ENCODE peak calls at places on chromosomes 2 and 18, in eight cellular contexts. One of them, this sample, is unnamed.

GRCh38 chr18:51110073-51110797 is 80.2 kb downstream of the SMAD4 start:
- DNase-seq in A549: peak
- DNase-seq in MCF 10A: peak
- DNase-seq in right atrium auricular region: peak
- DNase-seq in cardiac muscle cell: peak
- DNase-seq in endothelial cell: peak
- DNase-seq in psoas muscle: peak
- DNase-seq in astrocyte: no peak
- DNase-seq in this sample: peak

GRCh38 chr2:201972621-201973255 is 60.9 kb upstream of the FZD7 start:
- DNase-seq in MCF 10A: no peak
- DNase-seq in astrocyte: no peak
- DNase-seq in endothelial cell: no peak
- DNase-seq in right atrium auricular region: no peak
- DNase-seq in cardiac muscle cell: no peak
- DNase-seq in psoas muscle: no peak
- DNase-seq in A549: no peak
- DNase-seq in this sample: no peak

GRCh38 chr2:71244302-71244660 is 17.4 kb upstream of the PAIP2B start:
- DNase-seq in endothelial cell: no peak
- DNase-seq in MCF 10A: no peak
- DNase-seq in cardiac muscle cell: no peak
- DNase-seq in psoas muscle: no peak
- DNase-seq in right atrium auricular region: no peak
- DNase-seq in A549: no peak
- DNase-seq in astrocyte: no peak
- DNase-seq in this sample: no peak

GRCh38 chr18:23244431-23244830 is 109.1 kb downstream of the CABLES1 start:
- DNase-seq in cardiac muscle cell: no peak
- DNase-seq in A549: no peak
- DNase-seq in right atrium auricular region: no peak
- DNase-seq in endothelial cell: no peak
- DNase-seq in astrocyte: no peak
- DNase-seq in MCF 10A: no peak
- DNase-seq in psoas muscle: no peak
- DNase-seq in this sample: no peak

GRCh38 chr2:98896416-98896815 is 39.6 kb downstream of the CRACDL start:
- DNase-seq in astrocyte: no peak
- DNase-seq in endothelial cell: no peak
- DNase-seq in cardiac muscle cell: no peak
- DNase-seq in MCF 10A: no peak
- DNase-seq in A549: no peak
- DNase-seq in psoas muscle: no peak
- DNase-seq in right atrium auricular region: peak
- DNase-seq in this sample: no peak

GRCh38 chr2:28327963-28328922 is 64.4 kb upstream of the FOSL2 start:
- DNase-seq in endothelial cell: no peak
- DNase-seq in cardiac muscle cell: no peak
- DNase-seq in MCF 10A: no peak
- DNase-seq in psoas muscle: no peak
- DNase-seq in astrocyte: peak
- DNase-seq in right atrium auricular region: no peak
- DNase-seq in A549: no peak
- DNase-seq in this sample: no peak

GRCh38 chr2:46276652-46277051 is 20.6 kb upstream of the EPAS1 start:
- DNase-seq in A549: peak
- DNase-seq in astrocyte: peak
- DNase-seq in right atrium auricular region: no peak
- DNase-seq in psoas muscle: no peak
- DNase-seq in endothelial cell: no peak
- DNase-seq in MCF 10A: peak
- DNase-seq in cardiac muscle cell: no peak
- DNase-seq in this sample: no peak

GRCh38 chr2:51120754-51121280 is 88.9 kb upstream of the NRXN1 start:
- DNase-seq in right atrium auricular region: no peak
- DNase-seq in cardiac muscle cell: no peak
- DNase-seq in astrocyte: peak
- DNase-seq in endothelial cell: no peak
- DNase-seq in A549: no peak
- DNase-seq in psoas muscle: no peak
- DNase-seq in MCF 10A: no peak
- DNase-seq in this sample: no peak

GRCh38 chr2:219628235-219628985 is 980 bp downstream of the SLC4A3 start:
- DNase-seq in cardiac muscle cell: no peak
- DNase-seq in endothelial cell: no peak
- DNase-seq in A549: no peak
- DNase-seq in right atrium auricular region: no peak
- DNase-seq in MCF 10A: no peak
- DNase-seq in psoas muscle: no peak
- DNase-seq in astrocyte: no peak
- DNase-seq in this sample: no peak

GRCh38 chr2:6930913-6931312 is 13.7 kb downstream of the RNF144A start:
- DNase-seq in cardiac muscle cell: no peak
- DNase-seq in MCF 10A: no peak
- DNase-seq in right atrium auricular region: no peak
- DNase-seq in astrocyte: no peak
- DNase-seq in psoas muscle: no peak
- DNase-seq in endothelial cell: no peak
- DNase-seq in A549: no peak
- DNase-seq in this sample: no peak

GRCh38 chr2:189109921-189110397 is 69.6 kb downstream of the COL5A2 start:
- DNase-seq in MCF 10A: no peak
- DNase-seq in A549: no peak
- DNase-seq in endothelial cell: no peak
- DNase-seq in cardiac muscle cell: no peak
- DNase-seq in right atrium auricular region: no peak
- DNase-seq in psoas muscle: no peak
- DNase-seq in astrocyte: peak
- DNase-seq in this sample: no peak
- TF ChIP-seq CTCF in MCF 10A: no peak
- TF ChIP-seq CTCF in A549: no peak
- TF ChIP-seq CTCF in endothelial cell: no peak
- TF ChIP-seq CTCF in cardiac muscle cell: no peak
- TF ChIP-seq CTCF in right atrium auricular region: no peak
- TF ChIP-seq CTCF in psoas muscle: no peak
- TF ChIP-seq CTCF in astrocyte: no peak
- TF ChIP-seq CTCF in this sample: no peak

GRCh38 chr2:211347328-211347727 is 790.9 kb downstream of the CPS1 start:
- DNase-seq in psoas muscle: no peak
- DNase-seq in MCF 10A: no peak
- DNase-seq in cardiac muscle cell: no peak
- DNase-seq in endothelial cell: no peak
- DNase-seq in right atrium auricular region: no peak
- DNase-seq in astrocyte: no peak
- DNase-seq in A549: peak
- DNase-seq in this sample: no peak

GRCh38 chr2:211349031-211349430 is 792.6 kb downstream of the CPS1 start:
- DNase-seq in endothelial cell: no peak
- DNase-seq in right atrium auricular region: no peak
- DNase-seq in astrocyte: no peak
- DNase-seq in psoas muscle: no peak
- DNase-seq in cardiac muscle cell: no peak
- DNase-seq in A549: no peak
- DNase-seq in MCF 10A: no peak
- DNase-seq in this sample: no peak

GRCh38 chr2:211344289-211344688 is 787.9 kb downstream of the CPS1 start:
- DNase-seq in right atrium auricular region: no peak
- DNase-seq in endothelial cell: no peak
- DNase-seq in A549: no peak
- DNase-seq in psoas muscle: no peak
- DNase-seq in MCF 10A: no peak
- DNase-seq in astrocyte: no peak
- DNase-seq in cardiac muscle cell: no peak
- DNase-seq in this sample: no peak
- TF ChIP-seq CTCF in right atrium auricular region: no peak
- TF ChIP-seq CTCF in endothelial cell: no peak
- TF ChIP-seq CTCF in A549: no peak
- TF ChIP-seq CTCF in psoas muscle: no peak
- TF ChIP-seq CTCF in MCF 10A: no peak
- TF ChIP-seq CTCF in astrocyte: no peak
- TF ChIP-seq CTCF in cardiac muscle cell: no peak
- TF ChIP-seq CTCF in this sample: no peak

GRCh38 chr2:101196220-101196661 is 45.1 kb upstream of the TBC1D8 start:
- DNase-seq in astrocyte: no peak
- DNase-seq in A549: no peak
- DNase-seq in endothelial cell: no peak
- DNase-seq in right atrium auricular region: no peak
- DNase-seq in psoas muscle: no peak
- DNase-seq in MCF 10A: no peak
- DNase-seq in cardiac muscle cell: no peak
- DNase-seq in this sample: no peak
- TF ChIP-seq CTCF in astrocyte: no peak
- TF ChIP-seq CTCF in A549: no peak
- TF ChIP-seq CTCF in endothelial cell: no peak
- TF ChIP-seq CTCF in right atrium auricular region: no peak
- TF ChIP-seq CTCF in psoas muscle: no peak
- TF ChIP-seq CTCF in MCF 10A: no peak
- TF ChIP-seq CTCF in cardiac muscle cell: no peak
- TF ChIP-seq CTCF in this sample: no peak

DNA sequence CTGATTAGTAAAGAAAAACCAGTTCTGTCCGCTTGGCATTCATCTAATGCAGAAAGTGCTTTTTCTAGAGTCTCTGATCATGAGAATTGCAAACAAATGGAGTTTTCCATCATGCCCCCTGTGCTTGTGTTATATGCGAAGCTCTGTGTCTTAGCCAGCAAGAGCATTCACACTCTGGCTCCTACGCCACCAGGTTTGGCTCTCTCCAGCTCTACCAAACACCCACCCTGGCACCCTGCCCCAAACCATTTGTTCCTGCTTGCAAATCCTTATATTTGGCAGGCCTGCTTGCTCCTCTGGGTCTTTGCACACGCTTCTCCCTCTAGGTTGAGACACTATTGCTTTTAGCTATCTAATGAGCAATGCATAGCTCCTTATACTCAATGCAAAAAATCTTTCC is 204.1 kb upstream of the CYRIA start:
- DNase-seq in cardiac muscle cell: no peak
- DNase-seq in MCF 10A: no peak
- DNase-seq in endothelial cell: no peak
- DNase-seq in astrocyte: no peak
- DNase-seq in A549: no peak
- DNase-seq in psoas muscle: no peak
- DNase-seq in right atrium auricular region: no peak
- DNase-seq in this sample: no peak
- TF ChIP-seq CTCF in cardiac muscle cell: no peak
- TF ChIP-seq CTCF in MCF 10A: no peak
- TF ChIP-seq CTCF in endothelial cell: no peak
- TF ChIP-seq CTCF in astrocyte: no peak
- TF ChIP-seq CTCF in A549: no peak
- TF ChIP-seq CTCF in psoas muscle: no peak
- TF ChIP-seq CTCF in right atrium auricular region: no peak
- TF ChIP-seq CTCF in this sample: no peak

GRCh38 chr2:217948341-217948791 is 54.4 kb downstream of the TNS1 start:
- DNase-seq in endothelial cell: no peak
- DNase-seq in A549: no peak
- DNase-seq in MCF 10A: no peak
- DNase-seq in psoas muscle: no peak
- DNase-seq in right atrium auricular region: no peak
- DNase-seq in astrocyte: no peak
- DNase-seq in cardiac muscle cell: no peak
- DNase-seq in this sample: no peak

GRCh38 chr2:217949448-217949847 is 53.3 kb downstream of the TNS1 start:
- DNase-seq in endothelial cell: no peak
- DNase-seq in MCF 10A: no peak
- DNase-seq in psoas muscle: no peak
- DNase-seq in right atrium auricular region: no peak
- DNase-seq in astrocyte: no peak
- DNase-seq in A549: no peak
- DNase-seq in cardiac muscle cell: no peak
- DNase-seq in this sample: no peak

GRCh38 chr2:217946071-217946470 is 56.7 kb downstream of the TNS1 start:
- DNase-seq in A549: no peak
- DNase-seq in astrocyte: no peak
- DNase-seq in endothelial cell: no peak
- DNase-seq in right atrium auricular region: no peak
- DNase-seq in MCF 10A: no peak
- DNase-seq in cardiac muscle cell: no peak
- DNase-seq in psoas muscle: no peak
- DNase-seq in this sample: no peak

GRCh38 chr2:217948897-217949296 is 53.9 kb downstream of the TNS1 start:
- DNase-seq in astrocyte: no peak
- DNase-seq in A549: no peak
- DNase-seq in cardiac muscle cell: no peak
- DNase-seq in psoas muscle: no peak
- DNase-seq in right atrium auricular region: no peak
- DNase-seq in endothelial cell: no peak
- DNase-seq in MCF 10A: no peak
- DNase-seq in this sample: no peak

DNA sequence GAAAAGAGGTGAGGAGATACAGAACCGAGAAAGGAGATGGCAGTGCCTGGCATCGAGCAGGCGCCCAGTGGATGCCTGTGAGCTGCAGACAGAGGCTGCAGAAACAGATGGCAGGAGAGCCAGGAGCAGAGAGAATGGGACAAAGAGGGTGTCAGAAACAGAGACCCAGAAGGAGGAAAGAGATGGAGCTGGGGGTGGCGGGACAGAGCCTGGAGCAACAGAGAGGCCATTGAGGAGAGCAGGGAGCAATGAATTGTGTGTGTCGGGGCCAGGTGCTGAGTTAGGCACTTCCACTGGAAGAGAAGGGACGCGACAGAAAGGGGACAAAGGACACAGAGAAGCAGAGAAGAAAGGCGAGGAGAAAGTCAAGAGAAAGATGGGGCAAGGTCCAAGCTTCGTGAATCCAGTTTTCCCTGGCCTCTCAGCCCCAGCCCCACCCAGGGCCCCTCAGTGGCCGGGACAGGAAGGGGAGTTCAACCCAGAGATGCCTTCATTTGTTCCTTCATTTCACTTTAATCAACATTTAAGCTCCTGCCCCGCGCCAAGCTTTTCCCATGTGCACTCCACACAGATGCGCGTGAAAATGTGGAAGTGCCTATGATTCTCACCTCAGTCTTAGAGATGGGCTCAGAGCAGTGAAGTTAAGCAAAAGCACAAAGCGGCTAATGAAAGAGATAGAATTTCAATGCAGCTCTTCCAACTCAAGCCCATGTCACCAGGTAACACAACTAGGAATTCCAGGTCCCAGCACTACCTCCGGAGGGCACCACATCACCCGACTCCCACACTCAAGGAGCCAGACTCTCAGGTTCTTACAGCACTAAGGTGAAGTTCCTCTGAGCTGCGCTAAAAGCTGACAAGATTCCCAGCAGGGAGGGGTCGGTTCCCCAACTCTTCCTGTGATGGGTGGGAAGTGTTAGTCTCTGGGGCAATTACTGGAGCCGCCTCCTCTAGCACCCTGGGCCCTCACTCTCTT is 55.2 kb downstream of the TNS1 start:
- DNase-seq in endothelial cell: no peak
- DNase-seq in astrocyte: no peak
- DNase-seq in MCF 10A: no peak
- DNase-seq in psoas muscle: no peak
- DNase-seq in A549: no peak
- DNase-seq in cardiac muscle cell: no peak
- DNase-seq in right atrium auricular region: no peak
- DNase-seq in this sample: no peak
- TF ChIP-seq CTCF in endothelial cell: no peak
- TF ChIP-seq CTCF in astrocyte: no peak
- TF ChIP-seq CTCF in MCF 10A: no peak
- TF ChIP-seq CTCF in psoas muscle: no peak
- TF ChIP-seq CTCF in A549: no peak
- TF ChIP-seq CTCF in cardiac muscle cell: no peak
- TF ChIP-seq CTCF in right atrium auricular region: no peak
- TF ChIP-seq CTCF in this sample: no peak

GRCh38 chr2:15939556-15939853 is 845 bp upstream of the MYCN start:
- DNase-seq in cardiac muscle cell: no peak
- DNase-seq in psoas muscle: peak
- DNase-seq in MCF 10A: no peak
- DNase-seq in A549: no peak
- DNase-seq in right atrium auricular region: no peak
- DNase-seq in endothelial cell: peak
- DNase-seq in astrocyte: no peak
- DNase-seq in this sample: no peak
- TF ChIP-seq CTCF in cardiac muscle cell: no peak
- TF ChIP-seq CTCF in psoas muscle: peak
- TF ChIP-seq CTCF in MCF 10A: no peak
- TF ChIP-seq CTCF in A549: no peak
- TF ChIP-seq CTCF in right atrium auricular region: peak
- TF ChIP-seq CTCF in endothelial cell: no peak
- TF ChIP-seq CTCF in astrocyte: peak
- TF ChIP-seq CTCF in this sample: no peak